ENCODE peak calls at places on chromosomes 16 and 17, in eight cellular contexts. A, J, O, G, E, H, N and V are unnamed samples.
A peak's percentile ranks its signal among the peaks of the same experiment; 100 is the strongest.

GRCh38 chr16:19179890-19180490 is 11.9 kb downstream of the SYT17 start:
- DNase-seq in G (no peak), J (peak; percentile 76), A (peak; percentile 14), E (no peak), N (peak; percentile 63), H (peak; percentile 84), O (no peak), V (peak; percentile 78)

GRCh38 chr16:67967956-67968439 is 439 bp downstream of the SLC12A4 start:
- DNase-seq in E (no peak), G (no peak), N (peak; percentile 41), J (peak; percentile 36), A (no peak), O (no peak), H (peak; percentile 75), V (peak; percentile 43)

GRCh38 chr17:45895969-45896793 is 1.8 kb downstream of the MAPT start:
- DNase-seq in N (no peak), J (no peak), O (no peak), H (no peak), E (no peak), G (no peak), A (peak; percentile 19), V (no peak)

GRCh38 chr17:67365762-67366192 is 600 bp downstream of the PSMD12 start:
- DNase-seq in J (no peak), E (no peak), O (no peak), H (no peak), G (no peak), A (peak; percentile 59), N (peak; percentile 41), V (peak; percentile 53)

GRCh38 chr16:24819462-24820040 is 26.2 kb upstream of the SLC5A11 start:
- DNase-seq in A (no peak), E (no peak), O (no peak), J (no peak), N (no peak), H (no peak), G (no peak), V (no peak)

GRCh38 chr17:76907352-76907751 is 39.1 kb downstream of the MGAT5B start:
- DNase-seq in N (no peak), A (no peak), H (no peak), J (no peak), G (no peak), E (no peak), O (no peak), V (no peak)

GRCh38 chr16:87645802-87646201 is 43.5 kb downstream of the JPH3 start:
- DNase-seq in N (no peak), J (no peak), O (no peak), E (no peak), G (no peak), A (no peak), H (no peak), V (no peak)

GRCh38 chr16:67537270-67537635 is 8.6 kb downstream of the RIPOR1 start:
- DNase-seq in O (no peak), H (peak; percentile 81), A (no peak), J (no peak), E (no peak), N (no peak), G (no peak), V (peak; percentile 43)

GRCh38 chr17:28170771-28171170 is 128.3 kb downstream of the NLK start:
- DNase-seq in O (no peak), A (peak; percentile 30), N (no peak), J (no peak), H (no peak), E (no peak), G (no peak), V (no peak)

GRCh38 chr17:83200231-83200699 is 120.9 kb downstream of the METRNL start:
- DNase-seq in G (peak; percentile 70), O (no peak), N (no peak), E (no peak), H (peak; percentile 65), J (no peak), A (peak; percentile 52), V (peak; percentile 39)

GRCh38 chr16:53089434-53090270 is 34.9 kb downstream of the CHD9 start:
- DNase-seq in O (no peak), G (no peak), J (no peak), H (no peak), N (no peak), A (no peak), E (no peak), V (no peak)

GRCh38 chr17:46812624-46813318 is 5.7 kb downstream of the WNT3 start:
- DNase-seq in J (no peak), N (no peak), H (no peak), O (no peak), A (no peak), G (no peak), E (no peak), V (no peak)

GRCh38 chr17:59355030-59355694 is 23.7 kb downstream of the YPEL2 start:
- DNase-seq in G (no peak), A (no peak), N (no peak), O (no peak), J (no peak), H (no peak), E (no peak), V (no peak)

GRCh38 chr17:9284884-9285283 is 263.6 kb downstream of the NTN1 start:
- DNase-seq in H (no peak), E (no peak), N (no peak), J (no peak), G (no peak), A (no peak), O (no peak), V (no peak)

GRCh38 chr16:50265716-50266336 is 525 bp upstream of the ADCY7 start:
- DNase-seq in H (peak; percentile 27), G (no peak), E (no peak), A (no peak), N (no peak), O (no peak), J (no peak), V (no peak)

GRCh38 chr17:82205720-82206508 is 6.7 kb downstream of the CCDC57 start:
- DNase-seq in G (no peak), O (peak; percentile 50), A (peak; percentile 84), E (peak; percentile 47), H (peak; percentile 86), N (peak; percentile 93), J (peak; percentile 91), V (peak; percentile 91)

GRCh38 chr17:20206591-20206990 is 197.4 kb downstream of the SPECC1 start:
- DNase-seq in A (peak; percentile 56), E (peak; percentile 36), G (no peak), H (no peak), O (no peak), J (peak; percentile 48), N (no peak), V (no peak)

GRCh38 chr16:14285542-14286380 is 214.6 kb downstream of the MRTFB start:
- DNase-seq in O (peak; percentile 85), J (peak; percentile 82), A (peak; percentile 94), G (peak; percentile 83), H (peak; percentile 100), E (no peak), N (peak; percentile 91), V (peak; percentile 97)

GRCh38 chr16:19542138-19542821 is 13.2 kb upstream of the VPS35L start:
- DNase-seq in O (no peak), E (no peak), J (no peak), H (no peak), N (no peak), A (no peak), G (no peak), V (no peak)

GRCh38 chr17:52138752-52139151 is 19.8 kb downstream of the CA10 start:
- DNase-seq in H (no peak), O (no peak), E (no peak), N (no peak), J (no peak), A (no peak), G (no peak), V (no peak)

GRCh38 chr17:82648761-82649474 is 674 bp upstream of the WDR45B start:
- DNase-seq in G (no peak), A (no peak), E (no peak), N (peak; percentile 77), J (no peak), H (peak; percentile 73), O (no peak), V (no peak)

GRCh38 chr17:15742051-15742795 is 10.1 kb downstream of the TBC1D26 start:
- DNase-seq in O (no peak), E (no peak), H (no peak), A (no peak), G (no peak), J (no peak), N (no peak), V (no peak)

GRCh38 chr16:83627996-83628395 is 179.8 kb upstream of the HSBP1 start:
- DNase-seq in A (no peak), O (no peak), G (no peak), H (no peak), J (no peak), E (no peak), N (no peak), V (no peak)

GRCh38 chr17:57697891-57698708 is 47.0 kb downstream of the CCDC182 start:
- DNase-seq in N (no peak), G (no peak), H (no peak), A (no peak), J (no peak), O (no peak), E (no peak), V (no peak)

GRCh38 chr17:57696050-57696449 is 49.0 kb downstream of the CCDC182 start:
- DNase-seq in A (no peak), O (no peak), J (no peak), N (no peak), G (no peak), H (no peak), E (no peak), V (no peak)

GRCh38 chr17:57699751-57700186 is 45.3 kb downstream of the CCDC182 start:
- DNase-seq in O (no peak), J (no peak), G (no peak), A (no peak), N (no peak), H (no peak), E (no peak), V (no peak)

GRCh38 chr17:57694051-57694450 is 51.0 kb downstream of the CCDC182 start:
- DNase-seq in A (no peak), O (no peak), G (no peak), E (no peak), H (no peak), N (no peak), J (no peak), V (no peak)

GRCh38 chr17:57697197-57697596 is 47.9 kb downstream of the CCDC182 start:
- DNase-seq in A (no peak), G (no peak), J (no peak), E (no peak), H (no peak), O (no peak), N (no peak), V (no peak)
- TF ChIP-seq CTCF in A (no peak), G (no peak), J (no peak), E (no peak), H (no peak), O (no peak), N (no peak), V (no peak)

GRCh38 chr17:50464736-50465135 is 3.9 kb downstream of the CHAD start:
- DNase-seq in H (no peak), A (no peak), E (no peak), G (no peak), J (no peak), O (no peak), N (no peak), V (no peak)
- TF ChIP-seq CTCF in H (no peak), A (no peak), E (no peak), G (no peak), J (no peak), O (no peak), N (no peak), V (no peak)

GRCh38 chr17:78448356-78448993 is 70.0 kb downstream of the PGS1 start:
- DNase-seq in O (no peak), H (no peak), N (no peak), J (no peak), E (no peak), A (no peak), G (no peak), V (no peak)
- TF ChIP-seq CTCF in O (no peak), H (no peak), N (peak; percentile 65), J (no peak), E (peak; percentile 20), A (peak; percentile 7), G (no peak), V (peak; percentile 19)

GRCh38 chr17:38559025-38559879 is 46.5 kb downstream of the SRCIN1 start:
- DNase-seq in G (no peak), O (no peak), A (no peak), E (no peak), H (peak; percentile 90), J (peak; percentile 98), N (peak; percentile 80), V (peak; percentile 91)
- TF ChIP-seq CTCF in G (no peak), O (no peak), A (no peak), E (no peak), H (no peak), J (peak; percentile 25), N (peak; percentile 46), V (peak; percentile 46)